ENCODE peak calls at places on chromosomes 2 and 18, in eight cellular contexts. S, Q, P, J, A, O, T and G are unnamed samples.
A peak's percentile ranks its signal among the peaks of the same experiment; 100 is the strongest.

GRCh38 chr18:55422456-55423185 is 165.4 kb downstream of the TCF4 start:
- DNase-seq in S (no peak), Q (no peak), P (no peak), J (peak; percentile 31), A (no peak), O (no peak), T (no peak), G (peak; percentile 10)

GRCh38 chr18:12659904-12660605 is 2.1 kb upstream of the SPIRE1 start:
- DNase-seq in S (no peak), Q (peak; percentile 37), P (peak; percentile 49), J (peak; percentile 50), A (no peak), O (peak; percentile 14), T (no peak), G (peak; percentile 47)

GRCh38 chr2:108612153-108612513 is 77.9 kb downstream of the LIMS1 start:
- DNase-seq in S (no peak), Q (peak; percentile 54), P (no peak), J (no peak), A (no peak), O (no peak), T (no peak), G (no peak)

GRCh38 chr2:125167820-125168219 is 1142.7 kb downstream of the CNTNAP5 start:
- DNase-seq in S (no peak), Q (no peak), P (no peak), J (no peak), A (no peak), O (no peak), T (no peak), G (no peak)

GRCh38 chr2:204585930-204586329 is 40.7 kb downstream of the PARD3B start:
- DNase-seq in S (no peak), Q (no peak), P (no peak), J (no peak), A (no peak), O (no peak), T (no peak), G (no peak)

GRCh38 chr18:58896734-58897508 is 32.2 kb downstream of the ZNF532 start:
- DNase-seq in S (no peak), Q (no peak), P (no peak), J (no peak), A (no peak), O (no peak), T (no peak), G (no peak)

GRCh38 chr2:39511219-39511785 is 74.2 kb upstream of the MAP4K3 start:
- DNase-seq in S (no peak), Q (no peak), P (no peak), J (no peak), A (no peak), O (no peak), T (no peak), G (no peak)

GRCh38 chr2:107001551-107001950 is 115.6 kb upstream of the ST6GAL2 start:
- DNase-seq in S (no peak), Q (no peak), P (no peak), J (no peak), A (no peak), O (no peak), T (no peak), G (no peak)

GRCh38 chr2:10170256-10170655 is 47.7 kb downstream of the RRM2 start:
- DNase-seq in S (no peak), Q (no peak), P (no peak), J (no peak), A (no peak), O (no peak), T (peak; percentile 71), G (no peak)

GRCh38 chr2:222353998-222354397 is 55.2 kb upstream of the PAX3 start:
- DNase-seq in S (no peak), Q (no peak), P (no peak), J (no peak), A (no peak), O (no peak), T (no peak), G (no peak)

GRCh38 chr2:214075446-214075845 is 335.4 kb upstream of the VWC2L start:
- DNase-seq in S (no peak), Q (no peak), P (no peak), J (no peak), A (no peak), O (no peak), T (no peak), G (no peak)

GRCh38 chr2:3641181-3641580 is 16.8 kb upstream of the ALLC start:
- DNase-seq in S (no peak), Q (no peak), P (peak; percentile 33), J (no peak), A (no peak), O (no peak), T (no peak), G (no peak)